ENCODE peak calls at places on chromosomes 13 and 19, in six cellular contexts. O is ovary, Z is OCI-LY7, M is tibial artery, G is nephron progenitor cell, S is right atrium auricular region. C is an unnamed sample.
A peak's percentile ranks its signal among the peaks of the same experiment; 100 is the strongest.

GRCh38 chr13:35469781-35470380 is 6.6 kb downstream of the MAB21L1 start:
- DNase-seq in O (no peak), Z (no peak), M (no peak), G (no peak), S (no peak), C (no peak)

GRCh38 chr13:51737609-51738008 is 66.4 kb downstream of the DHRS12 start:
- DNase-seq in O (no peak), Z (no peak), M (no peak), G (no peak), S (no peak), C (no peak)

GRCh38 chr13:78978381-78978998 is 319.5 kb upstream of the OBI1 start:
- DNase-seq in O (no peak), Z (peak; percentile 66), M (no peak), G (peak; percentile 51), S (no peak), C (peak; percentile 78)

GRCh38 chr19:16969127-16969526 is 57.5 kb downstream of the CPAMD8 start:
- DNase-seq in O (no peak), Z (peak; percentile 57), M (no peak), G (no peak), S (no peak), C (no peak)

GRCh38 chr19:29480507-29480906 is 45.3 kb upstream of the VSTM2B start:
- DNase-seq in O (no peak), Z (no peak), M (no peak), G (no peak), S (no peak), C (no peak)

GRCh38 chr19:14758816-14759215 is 19.5 kb downstream of the ADGRE2 start:
- DNase-seq in O (no peak), Z (no peak), M (no peak), G (no peak), S (no peak), C (no peak)

GRCh38 chr19:50496189-50497029 is 14.6 kb downstream of the JOSD2 start:
- DNase-seq in O (no peak), Z (no peak), M (peak; percentile 62), G (peak; percentile 42), S (no peak), C (no peak)

GRCh38 chr13:26771796-26772195 is 11.2 kb upstream of the GPR12 start:
- DNase-seq in O (no peak), Z (no peak), M (no peak), G (no peak), S (no peak), C (no peak)

GRCh38 chr19:10260141-10260584 is 8.1 kb downstream of the MRPL4 start:
- DNase-seq in O (no peak), Z (no peak), M (no peak), G (no peak), S (no peak), C (no peak)

GRCh38 chr13:113864303-113864890 is 521 bp upstream of the GAS6 start:
- DNase-seq in O (peak; percentile 50), Z (no peak), M (peak; percentile 60), G (no peak), S (no peak), C (no peak)

GRCh38 chr13:42612021-42612765 is 38.2 kb downstream of the TNFSF11 start:
- DNase-seq in O (no peak), Z (peak; percentile 13), M (no peak), G (no peak), S (no peak), C (no peak)

GRCh38 chr13:51271528-51272070 is 49.4 kb downstream of the FAM124A start:
- DNase-seq in O (no peak), Z (no peak), M (no peak), G (no peak), S (no peak), C (no peak)

GRCh38 chr13:30400376-30400775 is 21.9 kb upstream of the UBE2L5 start:
- DNase-seq in O (no peak), Z (no peak), M (no peak), G (no peak), S (no peak), C (no peak)

GRCh38 chr19:29843180-29844051 is 31.6 kb downstream of the CCNE1 start:
- DNase-seq in O (peak; percentile 67), Z (no peak), M (peak; percentile 67), G (peak; percentile 61), S (no peak), C (no peak)

GRCh38 chr19:2540646-2541454 is 64.9 kb downstream of the GADD45B start:
- DNase-seq in O (peak; percentile 91), Z (no peak), M (peak; percentile 93), G (peak; percentile 92), S (peak; percentile 97), C (no peak)

GRCh38 chr13:65638572-65639168 is 1591.5 kb downstream of the PCDH9 start:
- DNase-seq in O (no peak), Z (peak; percentile 34), M (no peak), G (peak; percentile 12), S (no peak), C (peak; percentile 49)

GRCh38 chr19:48806818-48807589 is 3.8 kb downstream of the BCAT2 start:
- DNase-seq in O (no peak), Z (peak; percentile 73), M (no peak), G (peak; percentile 59), S (no peak), C (no peak)

GRCh38 chr19:55210120-55210493 is 806 bp upstream of the PTPRH start:
- DNase-seq in O (no peak), Z (no peak), M (no peak), G (no peak), S (no peak), C (peak; percentile 33)

GRCh38 chr19:35960432-35960972 is 24.3 kb downstream of the LRFN3 start:
- DNase-seq in O (no peak), Z (no peak), M (no peak), G (no peak), S (no peak), C (no peak)

GRCh38 chr13:89163081-89163480 is 1491.9 kb downstream of the SLITRK5 start:
- DNase-seq in O (no peak), Z (no peak), M (no peak), G (no peak), S (no peak), C (no peak)

GRCh38 chr13:86554066-86554465 is 754.8 kb upstream of the SLITRK6 start:
- DNase-seq in O (no peak), Z (no peak), M (no peak), G (no peak), S (no peak), C (no peak)

GRCh38 chr19:956747-957451 is 27.2 kb upstream of the WDR18 start:
- DNase-seq in O (no peak), Z (no peak), M (no peak), G (no peak), S (no peak), C (no peak)

GRCh38 chr19:55626350-55626749 is 2.0 kb upstream of the ZNF784 start:
- DNase-seq in O (no peak), Z (no peak), M (no peak), G (no peak), S (no peak), C (no peak)

GRCh38 chr19:41327499-41328156 is 17.7 kb downstream of the CCDC97 start:
- DNase-seq in O (no peak), Z (peak; percentile 80), M (peak; percentile 87), G (no peak), S (peak; percentile 78), C (peak; percentile 95)

GRCh38 chr19:41328157-41328817 is 18.3 kb downstream of the CCDC97 start:
- DNase-seq in O (no peak), Z (no peak), M (no peak), G (no peak), S (no peak), C (peak; percentile 36)

GRCh38 chr19:41327076-41327475 is 17.1 kb downstream of the CCDC97 start:
- DNase-seq in O (no peak), Z (no peak), M (no peak), G (no peak), S (no peak), C (peak; percentile 37)

GRCh38 chr19:41330476-41330875 is 20.5 kb downstream of the CCDC97 start:
- DNase-seq in O (no peak), Z (no peak), M (no peak), G (no peak), S (no peak), C (no peak)

GRCh38 chr19:41328818-41329220 is 18.8 kb downstream of the CCDC97 start:
- DNase-seq in O (no peak), Z (no peak), M (no peak), G (no peak), S (no peak), C (no peak)
- TF ChIP-seq CTCF in O (no peak), Z (no peak), M (no peak), G (no peak), S (no peak), C (no peak)

GRCh38 chr19:34664870-34665269 is 12.1 kb downstream of the SCGB2B2 start:
- DNase-seq in O (no peak), Z (no peak), M (no peak), G (no peak), S (no peak), C (no peak)

GRCh38 chr19:34666200-34666957 is 10.6 kb downstream of the SCGB2B2 start:
- DNase-seq in O (no peak), Z (no peak), M (no peak), G (no peak), S (no peak), C (no peak)

GRCh38 chr19:34661357-34661756 is 15.6 kb downstream of the SCGB2B2 start:
- DNase-seq in O (no peak), Z (no peak), M (no peak), G (no peak), S (no peak), C (no peak)

GRCh38 chr19:34664168-34664567 is 12.8 kb downstream of the SCGB2B2 start:
- DNase-seq in O (no peak), Z (no peak), M (no peak), G (no peak), S (no peak), C (no peak)

GRCh38 chr19:34662919-34663318 is 14.0 kb downstream of the SCGB2B2 start:
- DNase-seq in O (no peak), Z (peak; percentile 74), M (no peak), G (no peak), S (no peak), C (peak; percentile 80)
- TF ChIP-seq CTCF in O (no peak), Z (peak; percentile 81), M (no peak), G (peak; percentile 19), S (no peak), C (peak; percentile 75)

GRCh38 chr19:4980087-4980486 is 11.2 kb downstream of the KDM4B start:
- DNase-seq in O (no peak), Z (no peak), M (no peak), G (no peak), S (no peak), C (no peak)

GRCh38 chr19:4981681-4981958 is 12.7 kb downstream of the KDM4B start:
- DNase-seq in O (no peak), Z (peak; percentile 28), M (no peak), G (no peak), S (no peak), C (no peak)

GRCh38 chr19:4983346-4984105 is 14.6 kb downstream of the KDM4B start:
- DNase-seq in O (peak; percentile 34), Z (no peak), M (no peak), G (no peak), S (no peak), C (no peak)

GRCh38 chr19:4979211-4979807 is 10.4 kb downstream of the KDM4B start:
- DNase-seq in O (no peak), Z (no peak), M (no peak), G (no peak), S (no peak), C (no peak)

GRCh38 chr19:4980838-4981680 is 12.1 kb downstream of the KDM4B start:
- DNase-seq in O (no peak), Z (no peak), M (no peak), G (no peak), S (no peak), C (no peak)
- TF ChIP-seq CTCF in O (no peak), Z (no peak), M (no peak), G (no peak), S (no peak), C (no peak)

GRCh38 chr13:23570931-23571330 is 719 bp downstream of the TNFRSF19 start:
- DNase-seq in O (no peak), Z (no peak), M (no peak), G (no peak), S (no peak), C (no peak)
- TF ChIP-seq CTCF in O (no peak), Z (no peak), M (no peak), G (peak; percentile 9), S (peak; percentile 14), C (no peak)

C was measured in MM.1S.